ENCODE peak calls at places on chromosomes 6 and 20, in seven cellular contexts. I is adrenal gland, S is NB4, X is BJ, B is fibroblast of mammary gland, H is tibial artery, F is fibroblast of pulmonary artery. C is an unnamed sample.

GRCh38 chr20:20712004-20712473 is 405 bp downstream of the RALGAPA2 start:
- DNase-seq in I (no peak), S (peak), X (no peak), B (no peak), H (no peak), F (no peak), C (no peak)

GRCh38 chr20:12053348-12053747 is 135.7 kb downstream of the BTBD3 start:
- DNase-seq in I (no peak), S (peak), X (no peak), B (peak), H (no peak), F (peak), C (peak)

GRCh38 chr6:139161817-139162284 is 27.0 kb downstream of the HECA start:
- DNase-seq in I (no peak), S (no peak), X (no peak), B (no peak), H (no peak), F (no peak), C (no peak)

GRCh38 chr6:3659748-3660147 is 91.8 kb downstream of the PXDC1 start:
- DNase-seq in I (no peak), S (no peak), X (no peak), B (no peak), H (no peak), F (no peak), C (no peak)

GRCh38 chr6:165758441-165758840 is 95.4 kb upstream of the PDE10A start:
- DNase-seq in I (no peak), S (no peak), X (no peak), B (no peak), H (no peak), F (no peak), C (no peak)

GRCh38 chr6:118875672-118876071 is 18.3 kb upstream of the ASF1A start:
- DNase-seq in I (no peak), S (no peak), X (no peak), B (no peak), H (no peak), F (no peak), C (no peak)

GRCh38 chr6:61586934-61587537 is 699.0 kb downstream of the KHDRBS2 start:
- DNase-seq in I (no peak), S (no peak), X (no peak), B (no peak), H (no peak), F (no peak), C (no peak)

GRCh38 chr6:2127484-2127911 is 117.9 kb downstream of the GMDS start:
- DNase-seq in I (no peak), S (no peak), X (no peak), B (no peak), H (peak), F (peak), C (no peak)

GRCh38 chr20:62504323-62504722 is 28.5 kb upstream of the GATA5 start:
- DNase-seq in I (no peak), S (no peak), X (no peak), B (no peak), H (no peak), F (no peak), C (no peak)

GRCh38 chr6:97014595-97014994 is 90.1 kb downstream of the KLHL32 start:
- DNase-seq in I (no peak), S (no peak), X (no peak), B (no peak), H (no peak), F (no peak), C (no peak)

GRCh38 chr20:20364016-20364746 is 3.7 kb upstream of the INSM1 start:
- DNase-seq in I (no peak), S (no peak), X (no peak), B (no peak), H (no peak), F (no peak), C (no peak)

GRCh38 chr20:33964431-33964830 is 29.3 kb upstream of the RALY start:
- DNase-seq in I (no peak), S (no peak), X (no peak), B (no peak), H (no peak), F (no peak), C (no peak)

GRCh38 chr6:79033279-79033678 is 44.8 kb downstream of the PHIP start:
- DNase-seq in I (no peak), S (no peak), X (no peak), B (no peak), H (no peak), F (no peak), C (no peak)

GRCh38 chr6:79030511-79030910 is 47.5 kb downstream of the PHIP start:
- DNase-seq in I (no peak), S (no peak), X (no peak), B (no peak), H (no peak), F (no peak), C (no peak)

GRCh38 chr6:79034865-79035264 is 43.2 kb downstream of the PHIP start:
- DNase-seq in I (no peak), S (no peak), X (no peak), B (peak), H (no peak), F (no peak), C (peak)

GRCh38 chr6:79030023-79030422 is 48.0 kb downstream of the PHIP start:
- DNase-seq in I (no peak), S (no peak), X (no peak), B (no peak), H (no peak), F (no peak), C (no peak)

GRCh38 chr6:79031821-79032590 is 46.0 kb downstream of the PHIP start:
- DNase-seq in I (no peak), S (no peak), X (no peak), B (peak), H (no peak), F (peak), C (peak)
- H3K4me3 ChIP-seq in I (no peak), S (no peak), X (no peak), B (no peak), H (no peak), F (no peak), C (no peak)

GRCh38 chr6:87698618-87699017 is 3.4 kb downstream of the AKIRIN2 start:
- DNase-seq in I (no peak), S (peak), X (no peak), B (peak), H (no peak), F (no peak), C (peak)
- H3K4me3 ChIP-seq in I (peak), S (peak), X (peak), B (peak), H (peak), F (peak), C (peak)

GRCh38 chr20:46844965-46845364 is 49.7 kb upstream of the EYA2 start:
- DNase-seq in I (no peak), S (no peak), X (no peak), B (no peak), H (no peak), F (no peak), C (no peak)
- H3K4me3 ChIP-seq in I (no peak), S (no peak), X (no peak), B (no peak), H (no peak), F (no peak), C (no peak)

GRCh38 chr6:41530476-41530875 is 15.7 kb upstream of the FOXP4 start:
- DNase-seq in I (no peak), S (no peak), X (no peak), B (no peak), H (no peak), F (no peak), C (no peak)

GRCh38 chr6:41527721-41528408 is 18.3 kb upstream of the FOXP4 start:
- DNase-seq in I (no peak), S (no peak), X (no peak), B (peak), H (no peak), F (peak), C (peak)

GRCh38 chr6:41529970-41530369 is 16.2 kb upstream of the FOXP4 start:
- DNase-seq in I (no peak), S (no peak), X (no peak), B (no peak), H (no peak), F (no peak), C (no peak)

GRCh38 chr6:41529049-41529448 is 17.1 kb upstream of the FOXP4 start:
- DNase-seq in I (no peak), S (no peak), X (no peak), B (no peak), H (no peak), F (no peak), C (no peak)

DNA sequence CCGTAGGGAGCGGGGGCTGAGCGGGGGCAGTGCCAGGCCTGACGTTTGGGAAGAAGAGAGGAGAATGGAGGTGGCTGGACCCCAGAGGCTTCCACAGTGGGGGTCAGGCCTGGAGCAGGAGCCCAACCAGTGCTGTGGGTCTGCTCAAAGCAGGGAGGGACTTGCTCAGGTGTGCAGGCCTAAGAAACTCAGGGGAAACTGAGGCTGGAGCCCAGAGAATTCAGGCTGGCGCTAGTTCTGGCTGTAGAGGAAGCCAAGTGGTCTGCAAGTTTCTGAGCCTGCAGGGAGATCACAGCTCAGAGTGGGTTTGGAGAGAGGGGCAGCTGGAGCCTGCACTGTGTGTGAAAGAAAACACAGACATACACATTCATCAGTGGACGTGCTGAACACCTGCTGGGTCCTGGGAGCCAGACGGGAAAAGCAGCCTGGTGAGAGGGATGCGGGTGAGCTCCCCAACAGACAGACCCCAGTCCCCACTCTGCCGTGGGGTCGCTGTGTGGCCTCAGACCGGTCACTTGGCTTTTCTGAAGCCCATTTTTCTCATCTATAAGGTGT is 17.7 kb upstream of the FOXP4 start:
- DNase-seq in I (no peak), S (no peak), X (no peak), B (no peak), H (no peak), F (no peak), C (no peak)
- H3K4me3 ChIP-seq in I (no peak), S (no peak), X (no peak), B (no peak), H (no peak), F (no peak), C (no peak)